ENCODE peak calls at places on chromosomes 12 and 14, in eight cellular contexts. P, F, W, T, L, M, U and G are unnamed samples.

GRCh38 chr12:72742560-72742959 is 470.4 kb downstream of the TRHDE start:
- DNase-seq in P (no peak), F (no peak), W (no peak), T (no peak), L (no peak), M (no peak), U (no peak), G (no peak)

GRCh38 chr12:51689972-51690371 is 98.9 kb downstream of the SCN8A start:
- DNase-seq in P (no peak), F (no peak), W (no peak), T (no peak), L (no peak), M (no peak), U (no peak), G (no peak)

GRCh38 chr12:22759769-22760674 is 135.1 kb downstream of the ETNK1 start:
- DNase-seq in P (no peak), F (no peak), W (no peak), T (no peak), L (no peak), M (no peak), U (no peak), G (no peak)

GRCh38 chr12:110279976-110280783 is 867 bp upstream of the ATP2A2 start:
- DNase-seq in P (no peak), F (peak), W (peak), T (no peak), L (peak), M (no peak), U (peak), G (peak)

GRCh38 chr14:68655961-68656360 is 136.9 kb downstream of the ZFP36L1 start:
- DNase-seq in P (no peak), F (peak), W (no peak), T (no peak), L (peak), M (peak), U (peak), G (no peak)

GRCh38 chr14:99728231-99728920 is 44.3 kb downstream of the CYP46A1 start:
- DNase-seq in P (no peak), F (no peak), W (no peak), T (no peak), L (peak), M (no peak), U (no peak), G (peak)

GRCh38 chr14:93318927-93319326 is 13.9 kb downstream of the BTBD7 start:
- DNase-seq in P (no peak), F (no peak), W (no peak), T (no peak), L (no peak), M (no peak), U (no peak), G (no peak)

GRCh38 chr14:72416892-72417291 is 477.0 kb downstream of the DPF3 start:
- DNase-seq in P (no peak), F (peak), W (peak), T (peak), L (no peak), M (peak), U (no peak), G (no peak)

GRCh38 chr14:68655021-68655811 is 137.7 kb downstream of the ZFP36L1 start:
- DNase-seq in P (no peak), F (peak), W (no peak), T (no peak), L (no peak), M (no peak), U (peak), G (peak)

GRCh38 chr12:4909734-4910501 is at the start of gene KCNA1:
- DNase-seq in P (no peak), F (peak), W (no peak), T (no peak), L (no peak), M (no peak), U (peak), G (no peak)
- H3K4me3 ChIP-seq in P (no peak), F (peak), W (peak), T (peak), L (no peak), M (no peak), U (peak), G (no peak)

DNA sequence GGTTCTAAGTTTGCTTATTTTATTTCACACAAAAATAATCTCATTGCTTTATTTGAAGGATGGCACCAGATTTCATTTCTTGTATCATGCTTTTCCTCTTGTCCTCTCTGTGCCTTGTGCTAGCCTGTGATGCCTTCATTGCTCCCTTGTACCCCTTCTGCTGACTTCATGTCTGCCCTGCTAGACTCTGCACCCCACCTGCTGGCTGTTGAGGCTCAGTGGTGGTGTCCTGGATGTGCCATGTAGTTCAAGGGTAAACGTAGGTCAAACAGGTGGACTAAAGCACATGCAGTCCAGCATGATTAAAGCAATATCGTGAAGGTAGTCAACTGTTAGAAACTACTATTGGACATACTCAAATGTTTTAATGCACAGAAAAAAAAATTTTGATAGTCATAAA is 21.6 kb downstream of the MRPS35 start:
- DNase-seq in P (no peak), F (no peak), W (no peak), T (no peak), L (peak), M (no peak), U (peak), G (no peak)
- TF ChIP-seq CTCF in P (peak), F (peak), W (no peak), T (peak), L (peak), M (no peak), U (peak), G (no peak)

DNA sequence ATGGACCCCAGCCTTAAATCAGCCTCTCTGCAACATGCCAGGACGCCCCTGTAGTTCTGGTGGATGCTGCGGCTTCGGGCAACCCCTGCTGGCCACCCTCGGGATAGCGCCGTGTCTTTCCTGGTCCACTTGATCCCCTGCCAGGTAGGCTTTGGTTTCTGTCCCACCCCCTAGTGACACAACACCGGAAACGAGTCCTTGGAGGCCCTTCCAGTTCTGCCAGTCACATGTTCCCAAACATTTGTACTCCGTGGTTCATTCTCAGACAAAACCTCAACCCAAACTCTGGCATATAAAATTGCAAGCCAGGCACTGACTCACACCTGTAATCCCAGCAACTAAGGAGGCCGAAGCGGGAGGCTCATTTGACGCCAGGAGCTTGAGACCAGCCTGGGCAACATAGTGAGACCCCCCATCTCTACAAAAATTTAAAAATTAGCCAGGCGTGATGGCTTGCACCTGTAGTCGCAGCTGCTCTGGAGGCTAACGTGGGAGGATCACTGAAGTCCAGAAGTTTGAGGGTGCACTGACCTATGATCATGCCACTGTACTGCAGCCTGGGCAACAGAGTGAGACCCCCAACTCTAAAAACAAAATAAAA is 37.0 kb downstream of the RASAL1 start:
- DNase-seq in P (peak), F (peak), W (peak), T (no peak), L (peak), M (peak), U (peak), G (peak)
- H3K4me3 ChIP-seq in P (no peak), F (peak), W (no peak), T (no peak), L (no peak), M (no peak), U (no peak), G (no peak)

GRCh38 chr14:45364565-45364964 is 111.6 kb upstream of the MIS18BP1 start:
- DNase-seq in P (no peak), F (no peak), W (no peak), T (no peak), L (no peak), M (no peak), U (no peak), G (no peak)
- TF ChIP-seq CTCF in P (no peak), F (no peak), W (no peak), T (no peak), L (no peak), M (no peak), U (peak), G (no peak)

GRCh38 chr14:54797986-54798385 is 104.6 kb downstream of the GCH1 start:
- DNase-seq in P (no peak), F (no peak), W (no peak), T (no peak), L (no peak), M (no peak), U (no peak), G (no peak)
- H3K4me3 ChIP-seq in P (no peak), F (no peak), W (no peak), T (no peak), L (no peak), M (no peak), U (no peak), G (no peak)

GRCh38 chr12:46382425-46382973 is 9.9 kb upstream of the SLC38A2 start:
- DNase-seq in P (no peak), F (no peak), W (no peak), T (no peak), L (no peak), M (no peak), U (no peak), G (peak)

GRCh38 chr12:46380881-46381280 is 8.3 kb upstream of the SLC38A2 start:
- DNase-seq in P (no peak), F (no peak), W (no peak), T (no peak), L (no peak), M (no peak), U (no peak), G (no peak)

GRCh38 chr12:46383654-46384450 is 11.3 kb upstream of the SLC38A2 start:
- DNase-seq in P (peak), F (no peak), W (peak), T (no peak), L (peak), M (peak), U (peak), G (peak)

GRCh38 chr12:46384451-46385301 is 12.1 kb upstream of the SLC38A2 start:
- DNase-seq in P (no peak), F (no peak), W (no peak), T (no peak), L (no peak), M (no peak), U (no peak), G (no peak)

GRCh38 chr12:46382974-46383653 is 10.5 kb upstream of the SLC38A2 start:
- DNase-seq in P (peak), F (peak), W (peak), T (peak), L (peak), M (peak), U (peak), G (peak)
- TF ChIP-seq CTCF in P (no peak), F (peak), W (no peak), T (peak), L (no peak), M (no peak), U (peak), G (peak)

GRCh38 chr12:116455540-116456306 is 103.5 kb upstream of the MAP1LC3B2 start:
- DNase-seq in P (peak), F (peak), W (peak), T (no peak), L (no peak), M (peak), U (peak), G (peak)
- H3K4me3 ChIP-seq in P (no peak), F (no peak), W (no peak), T (no peak), L (no peak), M (peak), U (no peak), G (no peak)

DNA sequence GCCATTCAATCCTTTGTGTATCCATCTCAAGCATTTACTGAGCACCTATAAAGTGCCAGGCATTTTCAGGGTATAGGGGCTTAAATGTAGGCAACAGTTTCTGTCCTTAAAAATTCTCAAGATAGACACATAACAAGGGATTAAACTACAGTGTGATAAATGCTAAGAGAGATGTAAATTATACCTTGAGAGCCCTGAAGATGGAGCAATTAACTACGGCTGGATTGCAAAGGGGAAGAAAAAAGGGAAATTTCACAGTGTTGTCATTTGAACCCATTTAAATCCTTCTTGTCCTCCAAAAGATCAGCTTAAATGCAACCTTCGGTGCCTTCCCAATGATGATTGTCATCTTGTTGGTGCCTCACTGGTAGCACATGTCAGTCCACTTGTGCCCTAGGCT is 11.5 kb upstream of the IL26 start:
- DNase-seq in P (no peak), F (no peak), W (no peak), T (no peak), L (no peak), M (no peak), U (no peak), G (no peak)
- TF ChIP-seq CTCF in P (peak), F (peak), W (no peak), T (peak), L (no peak), M (no peak), U (peak), G (no peak)